ENCODE peak calls at places on chromosomes 13 and 19, in five cellular contexts. M is K562, R is SK-N-SH, I is H1, W is HepG2. Y is an unnamed sample.

GRCh38 chr13:53445682-53446081 is 417.1 kb downstream of the OLFM4 start:
- DNase-seq in M (no peak), R (no peak), I (no peak), W (no peak), Y (no peak)

GRCh38 chr13:51235186-51235585 is 13.0 kb downstream of the FAM124A start:
- DNase-seq in M (no peak), R (no peak), I (no peak), W (no peak), Y (no peak)

GRCh38 chr19:43444531-43445340 is 20.7 kb downstream of the LYPD3 start:
- DNase-seq in M (no peak), R (no peak), I (no peak), W (no peak), Y (no peak)

GRCh38 chr13:75331792-75332349 is 150.1 kb downstream of the TBC1D4 start:
- DNase-seq in M (no peak), R (no peak), I (no peak), W (no peak), Y (no peak)

GRCh38 chr19:39403331-39404312 is 3.0 kb upstream of the ZFP36 start:
- DNase-seq in M (peak; percentile 79), R (no peak), I (peak; percentile 78), W (no peak), Y (no peak)

GRCh38 chr13:42384265-42384664 is 112.3 kb downstream of the AKAP11 start:
- DNase-seq in M (no peak), R (no peak), I (no peak), W (no peak), Y (no peak)

GRCh38 chr19:56350416-56351045 is 35.9 kb upstream of the ZSCAN5A start:
- DNase-seq in M (peak; percentile 33), R (peak; percentile 55), I (no peak), W (peak; percentile 58), Y (peak; percentile 11)

GRCh38 chr19:17553256-17553655 is 2.2 kb upstream of the COLGALT1 start:
- DNase-seq in M (peak; percentile 35), R (no peak), I (no peak), W (no peak), Y (no peak)

GRCh38 chr13:83796364-83796763 is 85.9 kb downstream of the SLITRK1 start:
- DNase-seq in M (no peak), R (no peak), I (no peak), W (no peak), Y (no peak)

GRCh38 chr13:50543767-50544166 is 299.7 kb downstream of the DLEU7 start:
- DNase-seq in M (no peak), R (no peak), I (no peak), W (no peak), Y (no peak)

GRCh38 chr13:33018886-33019285 is 2.7 kb downstream of the KL start:
- DNase-seq in M (no peak), R (no peak), I (no peak), W (no peak), Y (no peak)

GRCh38 chr19:4057913-4058695 is 8.6 kb downstream of the ZBTB7A start:
- DNase-seq in M (peak; percentile 92), R (no peak), I (no peak), W (peak; percentile 90), Y (no peak)

GRCh38 chr13:108816381-108816780 is 187.0 kb downstream of the MYO16 start:
- DNase-seq in M (peak; percentile 30), R (no peak), I (no peak), W (no peak), Y (no peak)

GRCh38 chr13:39895254-39895653 is 239.8 kb downstream of the COG6 start:
- DNase-seq in M (no peak), R (no peak), I (no peak), W (no peak), Y (no peak)

GRCh38 chr19:37251308-37252229 is 33.6 kb downstream of the ZNF383 start:
- DNase-seq in M (peak; percentile 25), R (peak; percentile 92), I (no peak), W (no peak), Y (peak; percentile 54)

GRCh38 chr19:34155686-34156085 is 16.6 kb upstream of the LSM14A start:
- DNase-seq in M (no peak), R (no peak), I (no peak), W (no peak), Y (no peak)

GRCh38 chr13:32976046-32976781 is 40.0 kb upstream of the KL start:
- DNase-seq in M (no peak), R (no peak), I (no peak), W (no peak), Y (no peak)

GRCh38 chr19:4369109-4369887 is 25.9 kb downstream of the MPND start:
- DNase-seq in M (no peak), R (no peak), I (no peak), W (no peak), Y (peak; percentile 90)

GRCh38 chr19:55493650-55494171 is 5.5 kb downstream of the SSC5D start:
- DNase-seq in M (no peak), R (no peak), I (no peak), W (no peak), Y (no peak)

GRCh38 chr13:78032132-78032531 is 113.5 kb upstream of the EDNRB start:
- DNase-seq in M (no peak), R (no peak), I (no peak), W (no peak), Y (no peak)

GRCh38 chr19:11581740-11582139 is 4.3 kb upstream of the ACP5 start:
- DNase-seq in M (peak; percentile 36), R (no peak), I (no peak), W (no peak), Y (peak; percentile 96)

GRCh38 chr19:6723108-6723618 is 2.7 kb upstream of the C3 start:
- DNase-seq in M (no peak), R (no peak), I (no peak), W (peak; percentile 93), Y (no peak)

GRCh38 chr13:26721251-26721939 is 39.2 kb downstream of the GPR12 start:
- DNase-seq in M (no peak), R (no peak), I (no peak), W (no peak), Y (no peak)

GRCh38 chr13:111973186-111974064 is 93.5 kb upstream of the SOX1 start:
- DNase-seq in M (no peak), R (no peak), I (no peak), W (no peak), Y (no peak)

GRCh38 chr19:28710278-28710677 is 502.7 kb downstream of the UQCRFS1 start:
- DNase-seq in M (peak; percentile 42), R (peak; percentile 24), I (no peak), W (peak; percentile 43), Y (peak; percentile 3)

GRCh38 chr19:33866696-33867095 is 70.0 kb downstream of the KCTD15 start:
- DNase-seq in M (no peak), R (no peak), I (no peak), W (no peak), Y (no peak)

GRCh38 chr13:40235160-40235796 is 431.2 kb downstream of the FOXO1 start:
- DNase-seq in M (no peak), R (no peak), I (no peak), W (no peak), Y (no peak)

GRCh38 chr19:2507109-2507508 is 31.2 kb downstream of the GADD45B start:
- DNase-seq in M (peak; percentile 42), R (no peak), I (no peak), W (peak; percentile 92), Y (no peak)

GRCh38 chr19:39372941-39373340 is 18.0 kb downstream of the PAF1 start:
- DNase-seq in M (no peak), R (no peak), I (no peak), W (no peak), Y (no peak)

GRCh38 chr19:34512254-34512796 is 30.8 kb downstream of the WTIP start:
- DNase-seq in M (no peak), R (peak; percentile 7), I (no peak), W (no peak), Y (no peak)

DNA sequence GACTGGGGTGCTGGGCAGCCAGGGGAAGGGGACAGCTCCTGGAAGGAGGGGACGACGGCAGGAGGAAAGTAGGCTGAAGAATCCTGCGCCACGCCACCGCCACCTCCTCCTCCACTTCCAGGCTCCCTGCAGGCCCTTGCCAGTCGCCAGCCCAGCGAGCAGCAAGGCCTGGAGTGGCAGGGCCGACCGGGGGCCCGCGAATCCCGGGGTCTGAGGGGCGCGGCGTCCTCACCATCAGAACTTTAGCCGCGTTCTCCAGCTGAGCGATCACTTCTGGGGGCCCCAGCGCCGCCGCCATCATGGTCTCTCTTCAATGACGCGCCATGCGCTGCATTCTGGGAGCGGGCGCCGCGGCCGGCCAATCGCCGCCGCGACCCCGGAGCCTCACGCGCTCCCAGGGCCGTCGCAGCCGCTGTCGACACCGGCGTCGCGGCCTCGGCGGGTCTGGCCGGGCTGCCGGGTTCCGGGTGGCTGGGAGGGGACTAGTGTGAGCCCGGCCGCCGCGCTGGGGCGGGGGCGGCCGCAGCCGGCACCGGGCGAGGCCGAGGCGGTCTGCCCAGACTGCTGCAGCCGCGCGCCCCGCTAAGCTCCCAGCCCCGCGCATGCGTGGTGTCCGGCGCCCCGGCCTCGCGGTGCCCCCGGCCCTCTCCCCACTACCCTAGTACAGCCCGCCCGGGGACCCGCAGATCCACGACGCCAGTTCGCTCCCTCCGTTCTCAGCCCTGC is at the start of gene XPO4:
- DNase-seq in M (peak; percentile 84), R (peak; percentile 94), I (no peak), W (peak; percentile 59), Y (no peak)
- TF ChIP-seq GABPA in M (no peak), R (no peak), I (no peak), W (no peak), Y (no peak)

DNA sequence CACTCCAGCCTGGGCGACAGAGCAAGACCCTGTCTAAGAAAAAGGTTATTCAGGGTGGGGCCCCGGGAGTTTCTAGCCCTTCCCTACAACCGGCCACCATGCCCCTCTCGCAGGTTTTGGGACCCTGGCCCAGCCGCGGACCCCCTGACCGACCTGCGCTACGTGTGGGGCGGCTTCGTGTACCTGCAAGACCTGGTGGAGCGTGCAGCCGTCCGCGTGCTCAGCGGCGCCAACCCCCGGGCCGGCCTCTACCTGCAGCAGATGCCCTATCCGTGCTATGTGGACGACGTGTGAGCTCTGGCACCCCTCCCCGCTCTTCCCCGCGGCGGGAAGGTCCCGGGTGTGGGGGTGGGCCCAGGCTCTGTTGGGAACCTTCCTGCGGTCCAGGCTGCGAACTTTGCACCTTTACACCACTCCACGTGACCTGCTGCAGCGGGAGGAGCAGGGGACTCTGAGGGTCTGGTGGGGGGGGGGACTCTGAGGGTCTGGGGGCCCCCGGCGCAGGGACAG is 6.3 kb downstream of the ABCA7 start:
- DNase-seq in M (no peak), R (no peak), I (no peak), W (peak; percentile 60), Y (no peak)
- TF ChIP-seq SIN3A in M (no peak), R (no peak), I (no peak), W (no peak), Y (no peak)

GRCh38 chr19:13953021-13953531 is 767 bp downstream of the DCAF15 start:
- DNase-seq in M (peak; percentile 67), R (no peak), I (no peak), W (no peak), Y (no peak)
- TF ChIP-seq YY1 in M (no peak), R (no peak), I (no peak), W (no peak), Y (no peak)

DNA sequence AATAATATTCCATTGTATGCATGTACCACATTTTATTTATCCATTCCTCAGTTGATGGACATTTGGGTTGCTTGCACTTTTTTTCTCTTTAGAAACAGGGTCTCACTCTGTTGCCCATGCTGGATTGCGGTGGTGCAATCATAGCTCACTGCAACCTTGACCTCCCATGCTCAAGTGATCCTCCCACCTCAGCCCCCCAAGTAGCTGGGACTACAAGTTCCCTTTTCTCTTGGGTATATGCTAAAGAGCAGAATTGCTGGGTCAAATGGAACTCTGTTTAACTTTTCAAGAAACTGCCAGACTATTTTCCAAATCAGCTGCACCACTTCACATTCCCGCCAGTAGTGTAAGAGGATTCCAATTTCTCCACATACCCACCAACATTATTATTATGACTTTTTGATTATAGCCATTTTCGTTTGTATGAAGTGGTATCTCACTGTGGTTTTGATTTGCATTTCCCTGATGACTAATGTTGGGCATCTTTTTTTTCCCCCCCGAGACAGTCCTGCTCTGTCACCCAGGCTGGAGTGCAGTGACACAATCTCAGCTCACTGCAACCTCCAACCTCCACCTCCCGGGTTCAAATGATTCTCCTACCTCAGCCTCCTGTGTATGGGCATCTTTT is 7.6 kb upstream of the IPO5 start:
- DNase-seq in M (no peak), R (no peak), I (no peak), W (no peak), Y (no peak)
- TF ChIP-seq GABPA in M (no peak), R (no peak), I (no peak), W (no peak), Y (no peak)

Y was measured in GM12878.